ENCODE peak calls at places on chromosomes 16 and 17, in ten cellular contexts. A, Z, M, C, F, I, Q, K, X and V are unnamed samples.

GRCh38 chr17:41914358-41914766 is 4.4 kb downstream of the ACLY start:
- DNase-seq in A (no peak), Z (no peak), M (no peak), C (no peak), F (no peak), I (no peak), Q (peak), K (no peak), X (no peak), V (no peak)

GRCh38 chr16:66130296-66130910 is 236.1 kb upstream of the CDH5 start:
- DNase-seq in A (peak), Z (no peak), M (no peak), C (no peak), F (no peak), I (peak), Q (no peak), K (no peak), X (no peak), V (no peak)

GRCh38 chr17:78658281-78658785 is 81.1 kb upstream of the DNAH17 start:
- DNase-seq in A (no peak), Z (no peak), M (no peak), C (no peak), F (peak), I (no peak), Q (no peak), K (peak), X (no peak), V (no peak)

GRCh38 chr16:11423315-11424117 is 78.3 kb downstream of the RMI2 start:
- DNase-seq in A (no peak), Z (no peak), M (peak), C (no peak), F (no peak), I (no peak), Q (no peak), K (no peak), X (no peak), V (no peak)

GRCh38 chr16:70685061-70685937 is 554 bp downstream of the MTSS2 start:
- DNase-seq in A (no peak), Z (no peak), M (peak), C (no peak), F (no peak), I (no peak), Q (no peak), K (no peak), X (peak), V (no peak)

GRCh38 chr17:10268005-10268404 is 69.6 kb upstream of the GAS7 start:
- DNase-seq in A (no peak), Z (no peak), M (no peak), C (no peak), F (no peak), I (no peak), Q (no peak), K (no peak), X (no peak), V (no peak)

GRCh38 chr17:1997587-1998425 is 27.3 kb downstream of the RTN4RL1 start:
- DNase-seq in A (no peak), Z (no peak), M (no peak), C (no peak), F (peak), I (no peak), Q (peak), K (no peak), X (no peak), V (peak)

GRCh38 chr16:7511549-7512260 is 179.1 kb downstream of the RBFOX1 start:
- DNase-seq in A (no peak), Z (no peak), M (no peak), C (no peak), F (no peak), I (no peak), Q (no peak), K (no peak), X (no peak), V (no peak)

GRCh38 chr17:4980644-4981216 is 6.7 kb downstream of the CAMTA2 start:
- DNase-seq in A (peak), Z (no peak), M (peak), C (peak), F (no peak), I (no peak), Q (peak), K (peak), X (no peak), V (peak)

GRCh38 chr16:75323928-75324327 is 72.5 kb upstream of the BCAR1 start:
- DNase-seq in A (no peak), Z (no peak), M (no peak), C (no peak), F (no peak), I (no peak), Q (no peak), K (no peak), X (no peak), V (no peak)

GRCh38 chr17:836154-836553 is 54.0 kb downstream of the MRM3 start:
- DNase-seq in A (peak), Z (no peak), M (no peak), C (no peak), F (no peak), I (peak), Q (no peak), K (no peak), X (no peak), V (no peak)

GRCh38 chr16:3496386-3496785 is 1.1 kb upstream of the C16orf90 start:
- DNase-seq in A (no peak), Z (no peak), M (no peak), C (no peak), F (peak), I (no peak), Q (no peak), K (no peak), X (no peak), V (no peak)

GRCh38 chr16:83996481-83997252 is 28.6 kb downstream of the NECAB2 start:
- DNase-seq in A (no peak), Z (no peak), M (no peak), C (no peak), F (no peak), I (no peak), Q (no peak), K (no peak), X (no peak), V (no peak)
- TF ChIP-seq CTCF in A (peak), Z (no peak), M (no peak), C (no peak), F (no peak), I (no peak), Q (no peak), K (no peak), X (no peak), V (no peak)

GRCh38 chr17:7709031-7709430 is 4.0 kb downstream of the EFNB3 start:
- DNase-seq in A (no peak), Z (no peak), M (no peak), C (no peak), F (peak), I (no peak), Q (no peak), K (no peak), X (no peak), V (no peak)

GRCh38 chr17:7713782-7714181 is 3.8 kb upstream of the DNAH2 start:
- DNase-seq in A (no peak), Z (no peak), M (no peak), C (no peak), F (no peak), I (no peak), Q (no peak), K (no peak), X (no peak), V (no peak)

GRCh38 chr17:7710341-7710740 is 5.3 kb downstream of the EFNB3 start:
- DNase-seq in A (no peak), Z (no peak), M (no peak), C (no peak), F (no peak), I (no peak), Q (no peak), K (no peak), X (no peak), V (no peak)

GRCh38 chr17:7712111-7712771 is 5.3 kb upstream of the DNAH2 start:
- DNase-seq in A (no peak), Z (no peak), M (no peak), C (no peak), F (no peak), I (no peak), Q (peak), K (no peak), X (no peak), V (peak)

DNA sequence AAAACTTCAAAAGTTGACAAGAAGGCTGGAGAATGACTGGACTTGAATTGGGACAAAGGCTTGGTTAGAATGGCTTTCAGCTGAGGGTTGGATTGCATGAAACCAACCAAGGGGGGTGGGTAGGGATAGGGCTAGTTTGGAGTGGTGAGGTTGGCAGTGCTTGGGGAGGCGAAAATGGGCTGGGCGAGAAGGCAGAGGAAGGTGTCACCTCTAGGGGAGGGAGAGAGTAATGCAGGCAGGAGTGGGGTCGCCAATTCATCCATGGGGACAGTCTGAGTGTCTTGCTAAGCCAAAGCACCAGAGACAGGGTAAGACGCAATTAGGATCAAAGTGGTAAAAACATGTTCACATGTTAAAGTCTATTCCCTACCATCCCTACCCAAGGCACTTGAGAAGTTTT is 6.2 kb upstream of the DNAH2 start:
- DNase-seq in A (no peak), Z (no peak), M (no peak), C (no peak), F (no peak), I (no peak), Q (peak), K (no peak), X (no peak), V (no peak)
- TF ChIP-seq CTCF in A (no peak), Z (peak), M (no peak), C (no peak), F (no peak), I (peak), Q (peak), K (peak), X (no peak), V (peak)

DNA sequence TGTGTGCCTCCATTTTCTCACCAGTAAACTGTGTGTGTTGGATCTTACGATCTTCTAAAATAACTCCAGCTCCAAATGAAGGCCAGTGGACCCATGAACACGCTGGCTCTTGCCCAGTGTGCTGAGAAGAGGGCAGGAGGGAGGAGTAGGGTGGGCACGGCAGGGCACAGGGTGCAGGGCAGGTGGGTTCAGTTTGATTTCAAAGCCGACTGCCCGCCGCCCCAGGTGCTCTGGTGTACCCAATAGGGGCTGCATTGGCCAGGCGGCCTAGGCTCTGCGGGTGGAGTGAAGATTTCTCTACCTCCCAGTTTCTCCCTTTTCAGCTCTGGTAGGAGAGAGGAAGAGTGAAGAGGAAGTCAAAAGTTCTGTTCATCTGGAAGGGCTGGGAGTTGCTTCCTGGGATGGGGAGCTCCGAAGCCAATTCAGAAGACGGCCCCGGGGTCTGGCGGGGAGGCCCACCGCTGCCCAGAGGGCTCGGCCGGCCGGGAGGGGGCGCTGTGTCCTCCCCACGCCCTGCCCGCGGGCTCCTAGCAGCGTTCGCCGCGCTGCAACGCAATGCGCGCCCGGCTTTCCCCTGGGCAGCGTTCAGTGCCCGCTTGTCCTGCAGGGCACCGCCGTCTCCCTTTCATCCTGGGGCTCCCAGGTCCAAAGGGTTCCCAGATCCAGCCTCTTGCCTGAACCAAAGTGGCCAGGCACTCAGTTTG is 1.1 kb upstream of the CRHR1 start:
- DNase-seq in A (no peak), Z (no peak), M (peak), C (peak), F (no peak), I (no peak), Q (peak), K (no peak), X (no peak), V (peak)
- TF ChIP-seq CTCF in A (no peak), Z (peak), M (no peak), C (peak), F (peak), I (no peak), Q (peak), K (peak), X (peak), V (peak)

GRCh38 chr17:79698086-79698690 is 32.6 kb upstream of the ENPP7 start:
- DNase-seq in A (no peak), Z (no peak), M (no peak), C (no peak), F (no peak), I (no peak), Q (no peak), K (no peak), X (no peak), V (no peak)

GRCh38 chr17:79693419-79693818 is 37.3 kb upstream of the ENPP7 start:
- DNase-seq in A (no peak), Z (no peak), M (no peak), C (no peak), F (no peak), I (no peak), Q (no peak), K (no peak), X (no peak), V (no peak)

GRCh38 chr17:79695293-79696158 is 35.2 kb upstream of the ENPP7 start:
- DNase-seq in A (peak), Z (no peak), M (no peak), C (no peak), F (no peak), I (no peak), Q (no peak), K (no peak), X (no peak), V (no peak)

GRCh38 chr17:79699386-79700036 is 31.2 kb upstream of the ENPP7 start:
- DNase-seq in A (no peak), Z (no peak), M (no peak), C (no peak), F (no peak), I (no peak), Q (no peak), K (no peak), X (no peak), V (no peak)

DNA sequence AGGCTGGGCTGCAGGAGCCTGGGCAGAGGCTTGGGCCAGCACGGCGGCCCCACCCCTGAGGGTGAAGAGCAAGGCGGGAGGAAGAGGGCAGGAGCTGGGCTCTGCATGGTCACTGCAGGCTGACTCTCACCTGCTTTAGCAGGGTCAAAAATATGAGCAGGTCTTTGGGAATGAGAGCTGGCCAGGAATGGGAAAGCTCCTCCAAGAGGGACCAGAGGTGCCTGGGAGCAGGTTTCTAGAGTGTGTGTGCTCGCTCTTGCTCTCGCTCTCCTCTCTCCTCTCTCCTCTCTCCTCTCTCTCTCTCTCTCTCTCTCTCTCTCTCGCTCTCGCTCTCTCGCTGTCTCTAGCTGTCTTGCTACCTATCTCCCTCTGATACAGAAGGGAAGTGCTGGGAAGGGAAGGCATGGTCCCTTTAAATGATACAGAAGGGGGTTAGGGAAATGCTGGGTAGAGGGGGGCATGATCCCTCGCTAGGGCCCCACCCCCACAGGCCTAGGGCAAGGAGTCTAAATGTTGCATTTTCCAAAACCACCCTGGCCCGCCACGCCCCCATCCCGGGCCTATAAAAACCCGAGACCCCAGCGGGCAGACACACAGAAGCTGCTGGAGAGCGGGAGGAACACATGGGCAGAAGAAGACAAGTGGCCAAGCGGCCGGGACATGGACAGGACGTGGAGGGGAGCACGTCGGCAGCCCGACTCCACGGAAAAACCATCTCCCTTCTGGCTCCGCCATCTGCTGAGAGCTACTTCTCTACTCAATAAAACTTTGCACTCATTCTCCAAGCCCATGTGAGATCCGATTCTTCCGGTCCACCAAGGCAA is 34.4 kb upstream of the ENPP7 start:
- DNase-seq in A (no peak), Z (no peak), M (no peak), C (no peak), F (no peak), I (no peak), Q (no peak), K (no peak), X (no peak), V (no peak)
- TF ChIP-seq CTCF in A (no peak), Z (no peak), M (no peak), C (no peak), F (no peak), I (no peak), Q (no peak), K (no peak), X (no peak), V (no peak)

GRCh38 chr17:47989700-47990099 is 18.8 kb downstream of the CDK5RAP3 start:
- DNase-seq in A (no peak), Z (no peak), M (no peak), C (no peak), F (no peak), I (no peak), Q (no peak), K (no peak), X (no peak), V (no peak)

GRCh38 chr17:47983492-47984223 is 12.7 kb downstream of the CDK5RAP3 start:
- DNase-seq in A (no peak), Z (no peak), M (no peak), C (no peak), F (no peak), I (no peak), Q (no peak), K (no peak), X (peak), V (no peak)

GRCh38 chr17:47989159-47989558 is 18.2 kb downstream of the CDK5RAP3 start:
- DNase-seq in A (no peak), Z (no peak), M (no peak), C (no peak), F (no peak), I (no peak), Q (no peak), K (no peak), X (no peak), V (no peak)

GRCh38 chr17:47986520-47986919 is 15.6 kb downstream of the CDK5RAP3 start:
- DNase-seq in A (no peak), Z (no peak), M (no peak), C (no peak), F (no peak), I (no peak), Q (no peak), K (no peak), X (no peak), V (no peak)

GRCh38 chr17:47987240-47987835 is 16.4 kb downstream of the CDK5RAP3 start:
- DNase-seq in A (no peak), Z (no peak), M (no peak), C (no peak), F (no peak), I (no peak), Q (peak), K (no peak), X (peak), V (peak)
- TF ChIP-seq CTCF in A (no peak), Z (no peak), M (no peak), C (no peak), F (no peak), I (no peak), Q (no peak), K (no peak), X (no peak), V (no peak)

GRCh38 chr16:73743665-73744496 is 552.7 kb upstream of the PSMD7 start:
- DNase-seq in A (no peak), Z (no peak), M (no peak), C (no peak), F (no peak), I (no peak), Q (peak), K (no peak), X (no peak), V (no peak)
- TF ChIP-seq CTCF in A (no peak), Z (no peak), M (no peak), C (no peak), F (peak), I (no peak), Q (peak), K (no peak), X (no peak), V (peak)

GRCh38 chr16:75580-76501 is 2.2 kb upstream of the MPG start:
- DNase-seq in A (peak), Z (no peak), M (no peak), C (peak), F (peak), I (no peak), Q (peak), K (peak), X (peak), V (peak)
- TF ChIP-seq CTCF in A (peak), Z (no peak), M (no peak), C (no peak), F (peak), I (peak), Q (peak), K (no peak), X (no peak), V (no peak)

GRCh38 chr17:18362509-18363020 is 785 bp downstream of the SHMT1 start:
- DNase-seq in A (peak), Z (no peak), M (no peak), C (peak), F (peak), I (no peak), Q (peak), K (peak), X (peak), V (peak)
- TF ChIP-seq CTCF in A (no peak), Z (no peak), M (no peak), C (no peak), F (no peak), I (no peak), Q (peak), K (no peak), X (no peak), V (no peak)

GRCh38 chr16:30370444-30371247 is at the start of gene TBC1D10B:
- DNase-seq in A (peak), Z (peak), M (peak), C (peak), F (peak), I (peak), Q (peak), K (peak), X (peak), V (peak)
- TF ChIP-seq CTCF in A (peak), Z (no peak), M (no peak), C (no peak), F (peak), I (peak), Q (peak), K (peak), X (no peak), V (no peak)

GRCh38 chr16:48538746-48539484 is 71.1 kb downstream of the N4BP1 start:
- DNase-seq in A (no peak), Z (no peak), M (no peak), C (no peak), F (no peak), I (no peak), Q (peak), K (no peak), X (no peak), V (peak)
- TF ChIP-seq CTCF in A (peak), Z (peak), M (no peak), C (peak), F (peak), I (peak), Q (peak), K (peak), X (peak), V (peak)